ENCODE peak calls at places on chromosomes 3 and 15, in ten cellular contexts. One of them, this sample, is unnamed.

GRCh38 chr3:72811551-72811950 is 36.7 kb downstream of the SHQ1 start:
- DNase-seq in NCI-H187: no peak
- DNase-seq in substantia nigra: no peak
- DNase-seq in glutamatergic neuron: no peak
- DNase-seq in H9: no peak
- DNase-seq in stimulated activated CD4-positive, alpha-beta T cell treated with anti-CD3 and anti-CD28 coated beads, Interleukin-4, amount 100 ng/mL, for 48 hours: no peak
- DNase-seq in ecto neural progenitor cell: no peak
- DNase-seq in NCI-H2081: no peak
- DNase-seq in amygdala: no peak
- DNase-seq in CD4-positive, CD25-positive, alpha-beta regulatory T cell: no peak
- DNase-seq in this sample: no peak

GRCh38 chr15:91887921-91888373 is 34.4 kb downstream of the SLCO3A1 start:
- DNase-seq in NCI-H187: no peak
- DNase-seq in substantia nigra: peak
- DNase-seq in glutamatergic neuron: no peak
- DNase-seq in H9: no peak
- DNase-seq in stimulated activated CD4-positive, alpha-beta T cell treated with anti-CD3 and anti-CD28 coated beads, Interleukin-4, amount 100 ng/mL, for 48 hours: no peak
- DNase-seq in ecto neural progenitor cell: no peak
- DNase-seq in NCI-H2081: peak
- DNase-seq in amygdala: peak
- DNase-seq in CD4-positive, CD25-positive, alpha-beta regulatory T cell: no peak
- DNase-seq in this sample: peak

GRCh38 chr3:143121240-143122088 is 1.9 kb downstream of the CHST2 start:
- DNase-seq in NCI-H187: no peak
- DNase-seq in substantia nigra: peak
- DNase-seq in glutamatergic neuron: peak
- DNase-seq in H9: peak
- DNase-seq in stimulated activated CD4-positive, alpha-beta T cell treated with anti-CD3 and anti-CD28 coated beads, Interleukin-4, amount 100 ng/mL, for 48 hours: peak
- DNase-seq in ecto neural progenitor cell: no peak
- DNase-seq in NCI-H2081: no peak
- DNase-seq in amygdala: peak
- DNase-seq in CD4-positive, CD25-positive, alpha-beta regulatory T cell: peak
- DNase-seq in this sample: no peak

GRCh38 chr3:99940350-99940749 is 122.7 kb downstream of the CMSS1 start:
- DNase-seq in NCI-H187: no peak
- DNase-seq in substantia nigra: no peak
- DNase-seq in glutamatergic neuron: no peak
- DNase-seq in H9: no peak
- DNase-seq in stimulated activated CD4-positive, alpha-beta T cell treated with anti-CD3 and anti-CD28 coated beads, Interleukin-4, amount 100 ng/mL, for 48 hours: no peak
- DNase-seq in ecto neural progenitor cell: no peak
- DNase-seq in NCI-H2081: no peak
- DNase-seq in amygdala: no peak
- DNase-seq in CD4-positive, CD25-positive, alpha-beta regulatory T cell: no peak
- DNase-seq in this sample: no peak

GRCh38 chr15:41851755-41852370 is 13.2 kb downstream of the PLA2G4B start:
- DNase-seq in NCI-H187: no peak
- DNase-seq in substantia nigra: no peak
- DNase-seq in glutamatergic neuron: no peak
- DNase-seq in H9: no peak
- DNase-seq in stimulated activated CD4-positive, alpha-beta T cell treated with anti-CD3 and anti-CD28 coated beads, Interleukin-4, amount 100 ng/mL, for 48 hours: no peak
- DNase-seq in ecto neural progenitor cell: no peak
- DNase-seq in NCI-H2081: no peak
- DNase-seq in amygdala: no peak
- DNase-seq in CD4-positive, CD25-positive, alpha-beta regulatory T cell: no peak
- DNase-seq in this sample: no peak

GRCh38 chr3:12336099-12336498 is 47.2 kb downstream of the PPARG start:
- DNase-seq in NCI-H187: no peak
- DNase-seq in substantia nigra: no peak
- DNase-seq in glutamatergic neuron: no peak
- DNase-seq in H9: no peak
- DNase-seq in stimulated activated CD4-positive, alpha-beta T cell treated with anti-CD3 and anti-CD28 coated beads, Interleukin-4, amount 100 ng/mL, for 48 hours: no peak
- DNase-seq in ecto neural progenitor cell: no peak
- DNase-seq in NCI-H2081: no peak
- DNase-seq in amygdala: no peak
- DNase-seq in CD4-positive, CD25-positive, alpha-beta regulatory T cell: peak
- DNase-seq in this sample: no peak

GRCh38 chr3:17424137-17424536 is 318.3 kb downstream of the TBC1D5 start:
- DNase-seq in NCI-H187: no peak
- DNase-seq in substantia nigra: no peak
- DNase-seq in glutamatergic neuron: no peak
- DNase-seq in H9: no peak
- DNase-seq in stimulated activated CD4-positive, alpha-beta T cell treated with anti-CD3 and anti-CD28 coated beads, Interleukin-4, amount 100 ng/mL, for 48 hours: no peak
- DNase-seq in ecto neural progenitor cell: no peak
- DNase-seq in NCI-H2081: no peak
- DNase-seq in amygdala: no peak
- DNase-seq in CD4-positive, CD25-positive, alpha-beta regulatory T cell: no peak
- DNase-seq in this sample: no peak

GRCh38 chr15:78075490-78076230 is 1.9 kb downstream of the TBC1D2B start:
- DNase-seq in NCI-H187: peak
- DNase-seq in substantia nigra: no peak
- DNase-seq in glutamatergic neuron: peak
- DNase-seq in H9: peak
- DNase-seq in stimulated activated CD4-positive, alpha-beta T cell treated with anti-CD3 and anti-CD28 coated beads, Interleukin-4, amount 100 ng/mL, for 48 hours: no peak
- DNase-seq in ecto neural progenitor cell: no peak
- DNase-seq in NCI-H2081: no peak
- DNase-seq in amygdala: no peak
- DNase-seq in CD4-positive, CD25-positive, alpha-beta regulatory T cell: no peak
- DNase-seq in this sample: no peak

GRCh38 chr15:68277131-68277604 is 377 bp upstream of the FEM1B start:
- DNase-seq in NCI-H187: peak
- DNase-seq in substantia nigra: peak
- DNase-seq in glutamatergic neuron: no peak
- DNase-seq in H9: no peak
- DNase-seq in stimulated activated CD4-positive, alpha-beta T cell treated with anti-CD3 and anti-CD28 coated beads, Interleukin-4, amount 100 ng/mL, for 48 hours: no peak
- DNase-seq in ecto neural progenitor cell: no peak
- DNase-seq in NCI-H2081: peak
- DNase-seq in amygdala: peak
- DNase-seq in CD4-positive, CD25-positive, alpha-beta regulatory T cell: no peak
- DNase-seq in this sample: peak

GRCh38 chr3:138472141-138472825 is 37.9 kb downstream of the ESYT3 start:
- DNase-seq in NCI-H187: no peak
- DNase-seq in substantia nigra: no peak
- DNase-seq in glutamatergic neuron: no peak
- DNase-seq in H9: no peak
- DNase-seq in stimulated activated CD4-positive, alpha-beta T cell treated with anti-CD3 and anti-CD28 coated beads, Interleukin-4, amount 100 ng/mL, for 48 hours: no peak
- DNase-seq in ecto neural progenitor cell: no peak
- DNase-seq in NCI-H2081: no peak
- DNase-seq in amygdala: no peak
- DNase-seq in CD4-positive, CD25-positive, alpha-beta regulatory T cell: no peak
- DNase-seq in this sample: no peak

GRCh38 chr3:7707192-7707591 is 794.4 kb upstream of the LMCD1 start:
- DNase-seq in NCI-H187: no peak
- DNase-seq in substantia nigra: no peak
- DNase-seq in glutamatergic neuron: no peak
- DNase-seq in H9: no peak
- DNase-seq in stimulated activated CD4-positive, alpha-beta T cell treated with anti-CD3 and anti-CD28 coated beads, Interleukin-4, amount 100 ng/mL, for 48 hours: no peak
- DNase-seq in ecto neural progenitor cell: no peak
- DNase-seq in NCI-H2081: no peak
- DNase-seq in amygdala: no peak
- DNase-seq in CD4-positive, CD25-positive, alpha-beta regulatory T cell: no peak
- DNase-seq in this sample: no peak

GRCh38 chr3:99023590-99024192 is 122.2 kb upstream of the DCBLD2 start:
- DNase-seq in NCI-H187: no peak
- DNase-seq in substantia nigra: no peak
- DNase-seq in glutamatergic neuron: no peak
- DNase-seq in H9: no peak
- DNase-seq in stimulated activated CD4-positive, alpha-beta T cell treated with anti-CD3 and anti-CD28 coated beads, Interleukin-4, amount 100 ng/mL, for 48 hours: no peak
- DNase-seq in ecto neural progenitor cell: no peak
- DNase-seq in NCI-H2081: peak
- DNase-seq in amygdala: no peak
- DNase-seq in CD4-positive, CD25-positive, alpha-beta regulatory T cell: no peak
- DNase-seq in this sample: peak

GRCh38 chr3:79419222-79419621 is 348.6 kb downstream of the ROBO1 start:
- DNase-seq in NCI-H187: no peak
- DNase-seq in substantia nigra: no peak
- DNase-seq in glutamatergic neuron: no peak
- DNase-seq in H9: no peak
- DNase-seq in stimulated activated CD4-positive, alpha-beta T cell treated with anti-CD3 and anti-CD28 coated beads, Interleukin-4, amount 100 ng/mL, for 48 hours: no peak
- DNase-seq in ecto neural progenitor cell: no peak
- DNase-seq in NCI-H2081: no peak
- DNase-seq in amygdala: peak
- DNase-seq in CD4-positive, CD25-positive, alpha-beta regulatory T cell: no peak
- DNase-seq in this sample: no peak

This sample was measured in NCI-H1092 treated with DMSO at 0.1 percent for 48 hours.